ENCODE peak calls at places on chromosomes 3 and 15, in five cellular contexts. H is A549, X is HepG2, V is K562, C is endothelial cell of umbilical vein. E is an unnamed sample.

GRCh38 chr3:186984064-186984463 is 53.7 kb downstream of the ST6GAL1 start:
- DNase-seq in H (no peak), V (no peak), C (no peak), X (no peak), E (no peak)

GRCh38 chr3:196471551-196471950 is 32.0 kb downstream of the RNF168 start:
- DNase-seq in H (no peak), V (no peak), C (no peak), X (no peak), E (no peak)

GRCh38 chr3:195117978-195118581 is 152.9 kb downstream of the XXYLT1 start:
- DNase-seq in V (peak; percentile 90), H (no peak), X (no peak), C (peak; percentile 80), E (peak; percentile 72)

GRCh38 chr3:45760878-45761711 is 35.2 kb downstream of the SLC6A20 start:
- DNase-seq in V (peak; percentile 71), X (peak; percentile 39), H (peak; percentile 71), C (peak; percentile 48), E (peak; percentile 68)

GRCh38 chr15:33145447-33145846 is 49.1 kb downstream of the FMN1 start:
- DNase-seq in H (no peak), X (no peak), C (no peak), V (no peak), E (no peak)

GRCh38 chr15:96326551-96327154 is 3.8 kb upstream of the NR2F2 start:
- DNase-seq in X (no peak), V (peak; percentile 71), H (no peak), C (peak; percentile 70), E (peak; percentile 95)

GRCh38 chr15:66405605-66406004 is 18.9 kb downstream of the MAP2K1 start:
- DNase-seq in V (no peak), H (no peak), X (no peak), C (peak; percentile 83), E (no peak)

GRCh38 chr15:38576261-38576660 is 11.6 kb upstream of the RASGRP1 start:
- DNase-seq in V (no peak), X (no peak), C (no peak), H (no peak), E (no peak)

GRCh38 chr3:45560270-45561020 is 34.1 kb upstream of the LIMD1 start:
- DNase-seq in C (peak; percentile 51), V (no peak), H (no peak), X (no peak), E (no peak)

GRCh38 chr15:88018865-88019626 is 237.5 kb downstream of the NTRK3 start:
- DNase-seq in V (no peak), H (no peak), C (no peak), X (no peak), E (no peak)

GRCh38 chr3:71045917-71046282 is 537.6 kb downstream of the FOXP1 start:
- DNase-seq in H (no peak), X (no peak), C (no peak), V (no peak), E (no peak)

GRCh38 chr15:82742134-82742533 is 32.5 kb upstream of the AP3B2 start:
- DNase-seq in H (no peak), V (no peak), C (no peak), X (no peak), E (no peak)

GRCh38 chr15:85479071-85479647 is 98.8 kb downstream of the AKAP13 start:
- DNase-seq in V (no peak), X (no peak), C (peak; percentile 79), H (no peak), E (no peak)

GRCh38 chr3:51963951-51964451 is 3.3 kb downstream of the PCBP4 start:
- DNase-seq in X (no peak), C (no peak), V (no peak), H (no peak), E (no peak)

GRCh38 chr3:27613846-27614500 is 108.2 kb downstream of the EOMES start:
- DNase-seq in H (no peak), C (no peak), X (no peak), V (no peak), E (no peak)

GRCh38 chr15:84752700-84753099 is 4.3 kb downstream of the ZNF592 start:
- DNase-seq in H (no peak), C (no peak), X (peak; percentile 28), V (no peak), E (no peak)

GRCh38 chr3:55198554-55198953 is 270.7 kb upstream of the LRTM1 start:
- DNase-seq in V (no peak), C (no peak), H (no peak), X (no peak), E (peak; percentile 5)

GRCh38 chr3:181176610-181177009 is 187.1 kb upstream of the DNAJC19 start:
- DNase-seq in X (peak; percentile 41), C (peak; percentile 79), V (peak; percentile 30), H (peak; percentile 2), E (peak; percentile 49)
- TF ChIP-seq MAX in X (no peak), C (no peak), V (no peak), H (no peak), E (no peak)

GRCh38 chr15:70001859-70002258 is 95.9 kb downstream of the TLE3 start:
- DNase-seq in X (no peak), C (no peak), H (no peak), V (no peak), E (no peak)

GRCh38 chr15:69996842-69997478 is 100.8 kb downstream of the TLE3 start:
- DNase-seq in X (no peak), C (no peak), H (no peak), V (no peak), E (no peak)

GRCh38 chr15:69997701-69998273 is 99.9 kb downstream of the TLE3 start:
- DNase-seq in C (no peak), X (no peak), H (no peak), V (no peak), E (peak; percentile 42)

GRCh38 chr15:69998541-69999391 is 99.0 kb downstream of the TLE3 start:
- DNase-seq in V (no peak), H (no peak), X (no peak), C (no peak), E (no peak)

GRCh38 chr15:69999392-70000085 is 98.2 kb downstream of the TLE3 start:
- DNase-seq in V (no peak), C (no peak), H (no peak), X (no peak), E (no peak)
- TF ChIP-seq MYC in V (no peak), C (no peak), H (no peak), X (no peak), E (no peak)

DNA sequence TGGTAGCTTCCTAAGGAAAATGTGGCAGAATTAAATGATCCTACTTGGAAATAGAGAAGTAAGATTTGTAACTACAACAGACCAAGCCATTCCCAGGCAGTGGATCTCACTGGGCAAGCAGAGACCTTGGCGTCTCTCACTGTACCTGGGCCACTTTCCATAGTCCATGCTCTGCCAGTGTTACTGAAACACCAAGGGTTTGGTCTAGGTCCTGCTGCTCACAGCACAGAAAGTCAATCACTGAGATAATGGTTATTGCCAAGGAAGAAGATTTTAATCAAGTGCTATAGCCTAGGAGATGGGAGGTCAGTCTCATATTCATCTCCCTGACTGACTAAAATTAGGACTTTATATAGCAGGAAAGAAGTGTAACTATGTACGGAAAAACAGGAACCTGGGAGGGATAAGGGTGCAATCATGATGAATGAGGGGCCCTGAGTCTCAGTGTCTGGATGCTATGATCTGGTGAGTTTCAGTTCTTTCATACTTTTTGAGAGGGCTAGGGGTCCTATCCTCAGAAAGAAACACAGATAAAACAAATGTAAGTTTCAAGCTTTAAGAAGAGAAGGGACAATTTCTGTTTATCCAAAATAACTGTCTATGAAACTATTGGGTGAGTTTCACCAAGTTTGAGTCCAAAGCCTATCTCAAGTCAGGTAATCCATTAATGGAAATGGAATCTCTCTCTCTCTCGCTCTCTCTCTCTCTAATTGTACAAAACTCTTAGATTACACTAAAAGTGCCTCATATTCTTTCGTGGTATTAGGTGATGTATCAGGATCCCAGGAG is 20.6 kb downstream of the GPR15 start:
- DNase-seq in H (no peak), V (no peak), C (no peak), X (no peak), E (no peak)
- TF ChIP-seq POLR2A in H (no peak), V (no peak), C (no peak), X (no peak), E (no peak)

GRCh38 chr3:69806735-69807438 is 67.6 kb downstream of the MITF start:
- DNase-seq in V (no peak), H (no peak), C (peak; percentile 91), X (no peak), E (no peak)

GRCh38 chr3:69805491-69805890 is 66.2 kb downstream of the MITF start:
- DNase-seq in V (no peak), C (no peak), H (no peak), X (no peak), E (no peak)

GRCh38 chr3:69809076-69809835 is 70.0 kb downstream of the MITF start:
- DNase-seq in X (no peak), V (peak; percentile 7), C (peak; percentile 12), H (no peak), E (no peak)

GRCh38 chr3:69807674-69808073 is 68.4 kb downstream of the MITF start:
- DNase-seq in H (no peak), X (no peak), V (no peak), C (peak; percentile 22), E (no peak)

GRCh38 chr3:69803871-69804270 is 64.6 kb downstream of the MITF start:
- DNase-seq in X (no peak), V (no peak), H (no peak), C (peak; percentile 32), E (no peak)
- TF ChIP-seq MAX in X (no peak), V (no peak), H (no peak), C (no peak), E (no peak)

GRCh38 chr3:161854232-161854771 is 357.7 kb downstream of the OTOL1 start:
- DNase-seq in C (no peak), V (peak; percentile 25), H (no peak), X (peak; percentile 59), E (peak; percentile 50)
- TF ChIP-seq MYC in C (no peak), V (no peak), H (no peak), X (no peak), E (no peak)

GRCh38 chr15:43777293-43777819 is 590 bp upstream of the ELL3 start:
- DNase-seq in H (no peak), C (peak; percentile 87), V (peak; percentile 58), X (peak; percentile 58), E (peak; percentile 86)
- TF ChIP-seq POLR2A in H (no peak), C (no peak), V (peak; percentile 39), X (peak; percentile 66), E (peak; percentile 46)

GRCh38 chr3:184255291-184256039 is 5.9 kb downstream of the CAMK2N2 start:
- DNase-seq in H (no peak), V (no peak), X (no peak), C (no peak), E (no peak)
- TF ChIP-seq MAX in H (no peak), V (no peak), X (no peak), C (no peak), E (no peak)

E was measured in NB4.